ENCODE peak calls at places on chromosome 15, in ten cellular contexts. P is tibial artery; M is activated CD8-positive, alpha-beta memory T cell treated with anti-CD3 and anti-CD28 coated beads, Interleukin-2, amount 50 U/mL, for 48 hours; I is NT2/D1; E is fibroblast of pulmonary artery; K is EL; S is naive thymus-derived CD8-positive, alpha-beta T cell; W is stimulated activated CD8-positive, alpha-beta memory T cell treated with anti-CD3 and anti-CD28 coated beads, Interleukin-15, amount 100 ng/mL, for 4 hours; Z is effector memory CD4-positive, alpha-beta T cell; Q is A172. T is an unnamed sample.

GRCh38 chr15:67981118-67981685 is 72.9 kb upstream of the PIAS1 start:
- DNase-seq in P (no peak), M (no peak), I (no peak), E (no peak), K (no peak), S (no peak), W (no peak), Z (no peak), Q (no peak), T (no peak)

GRCh38 chr15:45249125-45249780 is 2.8 kb upstream of the SLC28A2 start:
- DNase-seq in P (no peak), M (no peak), I (no peak), E (no peak), K (no peak), S (no peak), W (no peak), Z (no peak), Q (no peak), T (no peak)

GRCh38 chr15:39631357-39631756 is 50.5 kb downstream of the THBS1 start:
- DNase-seq in P (no peak), M (no peak), I (no peak), E (no peak), K (peak), S (no peak), W (no peak), Z (no peak), Q (peak), T (no peak)

GRCh38 chr15:74240002-74240568 is 4.0 kb downstream of the CCDC33 start:
- DNase-seq in P (peak), M (no peak), I (no peak), E (peak), K (peak), S (no peak), W (no peak), Z (no peak), Q (peak), T (no peak)

GRCh38 chr15:69126054-69126469 is 34.4 kb upstream of the GLCE start:
- DNase-seq in P (no peak), M (no peak), I (no peak), E (peak), K (no peak), S (no peak), W (no peak), Z (no peak), Q (peak), T (no peak)

GRCh38 chr15:50506121-50506520 is 40.3 kb downstream of the USP50 start:
- DNase-seq in P (no peak), M (no peak), I (peak), E (no peak), K (no peak), S (no peak), W (no peak), Z (no peak), Q (no peak), T (peak)

GRCh38 chr15:66193066-66193465 is 60.5 kb downstream of the MEGF11 start:
- DNase-seq in P (no peak), M (no peak), I (no peak), E (no peak), K (no peak), S (no peak), W (no peak), Z (no peak), Q (no peak), T (no peak)

GRCh38 chr15:86231864-86232801 is 152.5 kb downstream of the AGBL1 start:
- DNase-seq in P (no peak), M (peak), I (peak), E (peak), K (no peak), S (peak), W (no peak), Z (no peak), Q (no peak), T (peak)

GRCh38 chr15:68494573-68495105 is 62.7 kb upstream of the ITGA11 start:
- DNase-seq in P (no peak), M (no peak), I (no peak), E (no peak), K (no peak), S (no peak), W (no peak), Z (no peak), Q (peak), T (no peak)

GRCh38 chr15:29819979-29820801 is 2.1 kb downstream of the TJP1 start:
- DNase-seq in P (no peak), M (no peak), I (no peak), E (no peak), K (no peak), S (no peak), W (no peak), Z (no peak), Q (no peak), T (no peak)

GRCh38 chr15:29283371-29283770 is 13.7 kb upstream of the NSMCE3 start:
- DNase-seq in P (no peak), M (no peak), I (no peak), E (no peak), K (no peak), S (no peak), W (no peak), Z (no peak), Q (no peak), T (no peak)

GRCh38 chr15:75048394-75048793 is 25.0 kb downstream of the PPCDC start:
- DNase-seq in P (no peak), M (no peak), I (no peak), E (no peak), K (no peak), S (no peak), W (no peak), Z (no peak), Q (no peak), T (no peak)

T was measured in ecto neural progenitor cell.